ENCODE peak calls at places on chromosomes 6 and 20, in seven cellular contexts. Q is GM06990, I is fibroblast of pulmonary artery, K is cardiac muscle cell, Z is brain microvascular endothelial cell, O is lower lobe of right lung, X is H9. N is an unnamed sample.

GRCh38 chr20:40331699-40332098 is 357.3 kb downstream of the MAFB start:
- DNase-seq in Q (no peak), I (no peak), K (no peak), Z (no peak), O (peak), X (no peak), N (no peak)

GRCh38 chr6:97864366-97864765 is 581.4 kb upstream of the MMS22L start:
- DNase-seq in Q (no peak), I (no peak), K (no peak), Z (no peak), O (no peak), X (no peak), N (no peak)

GRCh38 chr6:166435574-166435973 is 52.8 kb upstream of the MPC1 start:
- DNase-seq in Q (no peak), I (no peak), K (no peak), Z (no peak), O (no peak), X (peak), N (no peak)

GRCh38 chr6:167685654-167686053 is 141.1 kb upstream of the AFDN start:
- DNase-seq in Q (no peak), I (no peak), K (no peak), Z (no peak), O (no peak), X (no peak), N (no peak)

GRCh38 chr20:47125553-47126373 is 230.7 kb downstream of the ZMYND8 start:
- DNase-seq in Q (no peak), I (no peak), K (peak), Z (no peak), O (no peak), X (peak), N (no peak)

GRCh38 chr6:167137881-167138280 is 15.0 kb downstream of the CCR6 start:
- DNase-seq in Q (no peak), I (no peak), K (no peak), Z (no peak), O (no peak), X (no peak), N (no peak)

GRCh38 chr20:5784735-5785134 is 34.5 kb downstream of the SHLD1 start:
- DNase-seq in Q (no peak), I (no peak), K (no peak), Z (no peak), O (peak), X (no peak), N (no peak)

GRCh38 chr6:148747493-148748160 is 797 bp downstream of the UST start:
- DNase-seq in Q (peak), I (peak), K (peak), Z (peak), O (peak), X (peak), N (peak)

GRCh38 chr6:56852249-56852606 is 102.7 kb upstream of the BEND6 start:
- DNase-seq in Q (no peak), I (no peak), K (no peak), Z (no peak), O (no peak), X (no peak), N (no peak)

GRCh38 chr6:130215526-130215925 is 7.2 kb downstream of the SAMD3 start:
- DNase-seq in Q (no peak), I (no peak), K (no peak), Z (no peak), O (no peak), X (peak), N (no peak)

GRCh38 chr6:14682821-14683220 is 563.0 kb upstream of the JARID2 start:
- DNase-seq in Q (no peak), I (peak), K (peak), Z (no peak), O (no peak), X (no peak), N (no peak)

GRCh38 chr6:4962905-4963304 is 40.9 kb downstream of the RPP40 start:
- DNase-seq in Q (no peak), I (no peak), K (no peak), Z (peak), O (no peak), X (no peak), N (no peak)

GRCh38 chr6:132853059-132853458 is 38.7 kb downstream of the RPS12 start:
- DNase-seq in Q (no peak), I (no peak), K (no peak), Z (no peak), O (no peak), X (no peak), N (no peak)

GRCh38 chr6:166624275-166624674 is 2.8 kb downstream of the RPS6KA2 start:
- DNase-seq in Q (no peak), I (peak), K (peak), Z (no peak), O (peak), X (no peak), N (no peak)

GRCh38 chr6:124294572-124294971 is 490.9 kb downstream of the NKAIN2 start:
- DNase-seq in Q (no peak), I (peak), K (peak), Z (peak), O (no peak), X (no peak), N (no peak)

GRCh38 chr6:135383297-135383696 is 114.2 kb downstream of the AHI1 start:
- DNase-seq in Q (no peak), I (no peak), K (no peak), Z (no peak), O (no peak), X (no peak), N (no peak)

DNA sequence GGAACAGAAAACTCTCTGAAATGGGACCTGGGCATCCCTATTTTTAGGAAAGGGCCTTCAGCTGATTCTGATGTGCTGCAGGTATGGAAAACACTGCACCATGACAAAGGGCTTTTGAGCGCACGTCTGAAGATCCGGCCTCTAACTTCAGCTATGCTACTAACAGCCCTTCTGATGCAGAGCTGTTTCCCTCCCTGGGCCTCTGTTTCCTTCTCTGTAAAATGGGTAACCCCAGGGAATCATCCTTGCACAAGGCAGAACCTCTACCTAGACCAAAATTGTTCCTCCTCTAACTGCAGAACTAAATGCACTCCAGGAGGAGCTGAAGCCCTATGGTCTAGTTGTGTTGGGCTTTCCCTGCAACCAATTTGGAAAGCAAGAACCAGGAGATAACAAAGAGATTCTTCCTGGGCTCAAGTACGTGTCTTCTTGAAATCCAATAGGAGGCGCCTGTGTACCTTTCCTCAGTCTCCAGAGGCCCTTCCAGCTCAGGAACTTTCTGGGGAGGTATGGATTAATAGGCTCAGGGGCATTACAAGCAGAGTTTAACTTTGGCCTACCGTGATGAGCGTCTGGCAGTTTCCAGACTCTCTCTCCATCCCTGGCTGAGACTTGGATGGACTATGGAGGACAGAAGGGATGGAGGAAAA is 5.9 kb downstream of the GPX5 start:
- DNase-seq in Q (no peak), I (no peak), K (no peak), Z (no peak), O (no peak), X (peak), N (no peak)
- TF ChIP-seq CTCF in Q (peak), I (no peak), K (no peak), Z (peak), O (no peak), X (peak), N (no peak)

GRCh38 chr20:62123450-62124118 is 1.3 kb downstream of the LSM14B start:
- DNase-seq in Q (no peak), I (peak), K (peak), Z (peak), O (no peak), X (no peak), N (no peak)
- TF ChIP-seq CTCF in Q (peak), I (peak), K (no peak), Z (peak), O (no peak), X (peak), N (no peak)

DNA sequence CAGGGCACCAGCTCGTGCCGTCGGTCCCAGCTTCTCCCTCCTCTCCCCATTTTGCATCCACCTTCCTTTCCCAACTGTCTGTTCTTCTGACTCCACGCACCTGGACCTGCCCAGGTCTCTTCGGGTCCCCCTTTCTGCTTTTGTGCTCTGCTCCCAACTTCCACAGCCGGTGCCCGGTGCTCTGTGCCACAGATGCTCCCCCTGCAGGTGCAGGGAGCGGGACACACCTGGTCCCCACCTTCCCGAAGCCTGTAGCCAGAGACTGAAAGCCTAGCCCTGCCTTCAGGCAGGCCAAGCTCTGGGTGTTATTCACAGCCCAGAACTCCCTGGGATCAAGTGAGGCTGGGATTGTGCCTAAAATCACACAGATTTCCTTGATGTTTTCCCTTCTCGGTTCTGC is 24.6 kb upstream of the BMP7 start:
- DNase-seq in Q (no peak), I (no peak), K (no peak), Z (no peak), O (no peak), X (peak), N (no peak)
- TF ChIP-seq CTCF in Q (peak), I (no peak), K (no peak), Z (peak), O (no peak), X (peak), N (no peak)

GRCh38 chr6:115830895-115831294 is 229.8 kb downstream of the FRK start:
- DNase-seq in Q (no peak), I (peak), K (peak), Z (peak), O (no peak), X (no peak), N (no peak)
- TF ChIP-seq CTCF in Q (no peak), I (no peak), K (no peak), Z (no peak), O (no peak), X (no peak), N (no peak)